ENCODE peak calls at places on chromosome 21, in seven cellular contexts. A is A549, Q is uterus, W is ovary, N is tibial nerve, S is esophagus muscularis mucosa, F is transverse colon. B is an unnamed sample.

GRCh38 chr21:17921579-17922530 is 102.7 kb upstream of the C21orf91 start:
- DNase-seq in W (no peak), A (no peak), S (no peak), N (peak), F (no peak), Q (peak), B (no peak)

GRCh38 chr21:20943476-20944085 is 54.6 kb upstream of the NCAM2 start:
- DNase-seq in S (no peak), A (no peak), F (no peak), Q (no peak), W (no peak), N (no peak), B (no peak)

GRCh38 chr21:36065497-36066036 is 4.3 kb upstream of the CBR1 start:
- DNase-seq in W (no peak), N (no peak), F (no peak), S (no peak), Q (no peak), A (no peak), B (peak)

GRCh38 chr21:16195476-16195875 is 465.7 kb downstream of the USP25 start:
- DNase-seq in W (no peak), N (no peak), F (no peak), S (no peak), Q (no peak), A (peak), B (peak)

GRCh38 chr21:25980710-25981109 is 189.9 kb downstream of the APP start:
- DNase-seq in Q (no peak), S (no peak), N (no peak), F (no peak), W (no peak), A (no peak), B (no peak)

GRCh38 chr21:28537371-28538079 is 455.2 kb downstream of the LTN1 start:
- DNase-seq in N (no peak), S (no peak), W (no peak), A (no peak), F (no peak), Q (no peak), B (no peak)

GRCh38 chr21:42558846-42559245 is 45.2 kb downstream of the SLC37A1 start:
- DNase-seq in N (no peak), S (no peak), F (peak), A (no peak), Q (no peak), W (peak), B (no peak)

GRCh38 chr21:28719731-28720130 is 272.9 kb downstream of the LTN1 start:
- DNase-seq in Q (no peak), N (no peak), S (no peak), F (no peak), W (no peak), A (no peak), B (no peak)

GRCh38 chr21:40531016-40531415 is 315.9 kb downstream of the DSCAM start:
- DNase-seq in A (no peak), Q (no peak), S (no peak), N (no peak), F (no peak), W (no peak), B (no peak)

GRCh38 chr21:27269646-27270045 is 302.8 kb upstream of the ADAMTS5 start:
- DNase-seq in S (no peak), A (no peak), N (no peak), Q (no peak), W (no peak), F (no peak), B (no peak)

GRCh38 chr21:18030248-18030647 is 211.1 kb upstream of the C21orf91 start:
- DNase-seq in Q (no peak), A (no peak), W (no peak), F (no peak), N (no peak), S (no peak), B (no peak)

GRCh38 chr21:27043377-27043776 is 76.5 kb upstream of the ADAMTS5 start:
- DNase-seq in F (no peak), N (no peak), A (no peak), W (no peak), Q (no peak), S (no peak), B (no peak)

GRCh38 chr21:42218836-42219605 is at the start of gene ABCG1:
- DNase-seq in S (no peak), F (peak), N (no peak), W (no peak), A (no peak), Q (no peak), B (peak)

GRCh38 chr21:31143021-31143420 is 104.7 kb upstream of the KRTAP19-8 start:
- DNase-seq in N (no peak), Q (no peak), S (no peak), W (no peak), F (no peak), A (no peak), B (no peak)

GRCh38 chr21:15437873-15438272 is 291.9 kb upstream of the USP25 start:
- DNase-seq in N (no peak), S (no peak), A (no peak), Q (no peak), W (no peak), F (no peak), B (no peak)

GRCh38 chr21:35208810-35209517 is 159.9 kb upstream of the RUNX1 start:
- DNase-seq in S (no peak), W (no peak), A (no peak), F (no peak), Q (no peak), N (no peak), B (no peak)

GRCh38 chr21:41671212-41671762 is 95.6 kb downstream of the RIPK4 start:
- DNase-seq in F (no peak), Q (no peak), A (no peak), N (no peak), W (no peak), S (no peak), B (no peak)

GRCh38 chr21:42145569-42146250 is 73.2 kb upstream of the ABCG1 start:
- DNase-seq in W (peak), A (peak), N (peak), F (peak), Q (peak), S (no peak), B (peak)

GRCh38 chr21:42013338-42013737 is 3.2 kb upstream of the ZBTB21 start:
- DNase-seq in S (no peak), W (no peak), Q (no peak), A (no peak), F (no peak), N (no peak), B (no peak)

GRCh38 chr21:35406600-35406999 is 357.5 kb upstream of the RUNX1 start:
- DNase-seq in A (no peak), S (no peak), F (no peak), Q (no peak), N (no peak), W (no peak), B (no peak)

GRCh38 chr21:42019101-42019605 is 9.0 kb upstream of the ZBTB21 start:
- DNase-seq in W (no peak), S (no peak), A (no peak), F (no peak), Q (no peak), N (no peak), B (no peak)

GRCh38 chr21:41972511-41973205 is 18.8 kb upstream of the C2CD2 start:
- DNase-seq in S (peak), A (no peak), F (no peak), Q (peak), W (no peak), N (no peak), B (no peak)

GRCh38 chr21:34916446-34916845 is 132.7 kb downstream of the RUNX1 start:
- DNase-seq in F (no peak), W (no peak), N (no peak), Q (no peak), A (no peak), S (no peak), B (no peak)

GRCh38 chr21:35779690-35780570 is 280.4 kb downstream of the SETD4 start:
- DNase-seq in Q (no peak), N (no peak), F (no peak), S (no peak), A (no peak), W (no peak), B (no peak)

GRCh38 chr21:14982336-14982735 is 82.5 kb downstream of the NRIP1 start:
- DNase-seq in S (no peak), Q (no peak), F (no peak), W (no peak), A (no peak), N (no peak), B (no peak)

GRCh38 chr21:35664683-35665082 is 395.6 kb downstream of the SETD4 start:
- DNase-seq in F (no peak), A (no peak), W (no peak), N (no peak), Q (no peak), S (no peak), B (no peak)

GRCh38 chr21:36478207-36478701 is 1.7 kb downstream of the CLDN14 start:
- DNase-seq in W (no peak), A (peak), Q (no peak), S (no peak), F (no peak), N (no peak), B (no peak)

GRCh38 chr21:38308010-38308784 is 51.4 kb downstream of the KCNJ15 start:
- DNase-seq in A (no peak), N (no peak), Q (no peak), S (no peak), F (no peak), W (no peak), B (no peak)

GRCh38 chr21:38308785-38309119 is 52.0 kb downstream of the KCNJ15 start:
- DNase-seq in F (no peak), Q (no peak), W (no peak), A (no peak), N (no peak), S (no peak), B (no peak)

GRCh38 chr21:38306407-38306806 is 49.6 kb downstream of the KCNJ15 start:
- DNase-seq in A (peak), N (no peak), F (no peak), W (no peak), S (no peak), Q (no peak), B (no peak)

GRCh38 chr21:38303300-38303699 is 46.5 kb downstream of the KCNJ15 start:
- DNase-seq in Q (peak), A (peak), S (no peak), F (no peak), W (no peak), N (peak), B (no peak)

DNA sequence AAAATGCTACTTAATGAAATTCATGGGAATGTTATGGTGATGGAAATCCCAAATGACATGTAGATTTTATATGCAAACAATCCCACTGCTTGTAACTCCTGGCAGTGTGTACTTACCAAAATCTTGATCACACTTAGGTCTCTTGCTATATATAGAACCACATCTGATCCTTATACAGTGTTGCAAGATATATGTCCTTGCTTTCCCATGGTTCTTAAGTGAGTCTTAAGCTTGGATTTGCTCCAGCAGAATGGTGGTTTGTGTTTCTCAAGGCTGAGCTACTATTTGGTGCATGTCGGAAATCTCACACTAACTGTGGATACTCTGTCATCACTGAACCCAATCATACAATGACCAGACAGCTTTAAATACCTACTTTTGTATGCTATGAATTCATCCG is 50.0 kb downstream of the KCNJ15 start:
- DNase-seq in S (no peak), W (no peak), N (no peak), F (no peak), Q (no peak), A (peak), B (no peak)
- TF ChIP-seq POLR2A in S (no peak), W (no peak), N (no peak), F (no peak), Q (no peak), A (no peak), B (no peak)

DNA sequence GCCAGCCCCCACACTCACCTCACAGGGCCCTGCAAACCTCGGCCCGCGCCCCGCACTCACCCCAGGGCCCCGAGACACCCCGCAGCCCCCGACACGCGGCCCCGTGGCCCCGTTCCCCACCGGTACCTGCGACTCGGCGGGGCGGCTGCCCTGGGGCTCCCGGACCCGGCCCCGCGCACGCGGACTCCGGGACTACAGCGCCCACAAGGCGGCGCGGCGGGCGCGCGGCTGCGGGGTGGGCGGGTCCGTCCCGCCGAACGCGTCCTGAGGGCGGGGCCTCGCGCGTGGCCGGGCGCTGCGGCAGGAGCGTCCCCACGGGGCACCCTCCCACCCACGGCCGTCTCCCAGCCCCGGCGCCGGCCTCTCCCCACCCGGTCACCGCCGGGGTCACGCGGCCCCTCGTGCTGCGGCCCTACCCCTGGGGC is at the start of gene SLC19A1:
- DNase-seq in N (no peak), W (peak), A (peak), Q (peak), S (no peak), F (peak), B (peak)
- TF ChIP-seq POLR2A in N (peak), W (no peak), A (peak), Q (peak), S (no peak), F (no peak), B (no peak)

GRCh38 chr21:46319192-46319591 is 4.5 kb downstream of the C21orf58 start:
- DNase-seq in S (no peak), W (no peak), Q (no peak), N (no peak), F (no peak), A (no peak), B (peak)
- TF ChIP-seq POLR2A in S (no peak), W (no peak), Q (no peak), N (no peak), F (no peak), A (no peak), B (peak)

GRCh38 chr21:39349211-39350093 is 564 bp upstream of the HMGN1 start:
- DNase-seq in N (peak), Q (peak), S (peak), W (peak), F (peak), A (peak), B (peak)
- TF ChIP-seq POLR2A in N (no peak), Q (peak), S (no peak), W (no peak), F (peak), A (peak), B (peak)

DNA sequence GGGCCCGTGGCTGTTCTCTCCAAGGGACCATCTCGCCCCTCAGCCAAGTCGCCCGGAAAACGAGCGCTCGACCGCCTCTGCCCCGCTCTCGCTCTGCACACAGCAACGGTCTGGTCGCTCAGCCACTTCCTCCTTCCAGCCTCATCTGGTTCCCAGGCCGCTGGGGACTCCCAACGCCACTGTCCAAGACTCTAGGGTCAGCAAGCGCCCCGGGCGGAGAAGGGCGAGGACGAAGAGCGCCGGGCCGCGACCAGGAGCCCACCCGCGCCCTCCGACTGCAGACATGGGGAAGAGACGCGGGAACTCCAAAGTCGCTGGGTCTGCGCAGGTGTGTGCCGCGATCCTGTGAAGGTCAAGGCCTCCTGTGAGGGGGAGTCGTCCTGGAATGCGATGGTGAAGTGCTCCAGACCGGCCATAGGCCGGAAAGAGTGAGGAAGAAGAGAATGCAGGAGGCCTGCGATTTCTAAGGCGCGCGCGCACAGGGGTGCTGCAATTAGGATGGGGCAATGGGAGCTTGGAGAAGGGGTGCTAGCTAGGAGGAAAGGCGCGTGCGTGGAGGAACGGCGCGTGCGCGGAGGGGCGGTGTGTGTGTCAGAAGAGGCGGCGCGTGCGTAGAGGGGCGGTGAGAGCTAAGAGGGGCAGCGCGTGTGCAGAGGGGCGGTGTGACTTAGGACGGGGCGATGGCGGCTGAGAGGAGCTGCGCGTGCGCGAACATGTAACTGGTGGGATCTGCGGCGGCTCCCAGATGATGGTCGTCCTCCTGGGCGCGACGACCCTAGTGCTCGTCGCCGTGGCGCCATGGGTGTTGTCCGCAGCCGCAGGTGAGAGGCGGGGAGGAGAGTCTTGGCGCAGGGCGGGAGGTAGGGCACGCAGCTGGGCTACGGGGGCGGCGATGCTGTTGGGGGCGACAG is at the start of gene IFNAR1:
- DNase-seq in W (peak), A (peak), F (peak), Q (peak), S (peak), N (peak), B (peak)
- TF ChIP-seq POLR2A in W (peak), A (peak), F (peak), Q (peak), S (no peak), N (peak), B (peak)

GRCh38 chr21:43774163-43774562 is 1.9 kb downstream of the CSTB start:
- DNase-seq in W (no peak), Q (no peak), S (no peak), F (no peak), N (no peak), A (no peak), B (no peak)

GRCh38 chr21:43778469-43779335 is 2.6 kb upstream of the CSTB start:
- DNase-seq in S (no peak), F (no peak), A (no peak), Q (no peak), W (no peak), N (no peak), B (no peak)

GRCh38 chr21:43777953-43778352 is 1.8 kb upstream of the CSTB start:
- DNase-seq in Q (no peak), S (no peak), F (no peak), A (no peak), N (no peak), W (no peak), B (no peak)

GRCh38 chr21:43775190-43775589 is 918 bp downstream of the CSTB start:
- DNase-seq in N (no peak), S (no peak), A (no peak), Q (no peak), W (no peak), F (no peak), B (no peak)

GRCh38 chr21:43775795-43776430 is at the start of gene CSTB:
- DNase-seq in Q (peak), A (peak), W (peak), S (peak), F (peak), N (peak), B (peak)
- TF ChIP-seq POLR2A in Q (peak), A (peak), W (peak), S (peak), F (peak), N (peak), B (peak)